ENCODE peak calls at places on chromosomes 7 and 10, in five cellular contexts. I is A549, C is HepG2, T is K562, V is GM12878. H is an unnamed sample.

GRCh38 chr7:79091661-79092060 is 361.8 kb downstream of the MAGI2 start:
- DNase-seq in I (no peak), C (no peak), T (no peak), V (no peak), H (no peak)

GRCh38 chr10:11869743-11870460 is 46.7 kb downstream of the PROSER2 start:
- DNase-seq in I (no peak), C (no peak), T (no peak), V (no peak), H (peak; percentile 65)

GRCh38 chr10:30747633-30748032 is 118.1 kb upstream of the LYZL2 start:
- DNase-seq in I (no peak), C (no peak), T (no peak), V (peak; percentile 49), H (no peak)

GRCh38 chr7:116512524-116513188 is 12.2 kb upstream of the CAV1 start:
- DNase-seq in I (no peak), C (no peak), T (no peak), V (no peak), H (no peak)

GRCh38 chr10:117342638-117343037 is 32.6 kb downstream of the PDZD8 start:
- DNase-seq in I (no peak), C (no peak), T (no peak), V (no peak), H (no peak)

GRCh38 chr10:95877881-95878280 is 29.9 kb upstream of the CC2D2B start:
- DNase-seq in I (no peak), C (no peak), T (no peak), V (no peak), H (no peak)

GRCh38 chr10:127904311-127904710 is 2.6 kb upstream of the PTPRE start:
- DNase-seq in I (no peak), C (no peak), T (no peak), V (no peak), H (no peak)

GRCh38 chr7:28858206-28858605 is 99.9 kb downstream of the TRIL start:
- DNase-seq in I (no peak), C (no peak), T (no peak), V (no peak), H (no peak)

GRCh38 chr7:85287126-85287825 is 100.4 kb upstream of the SEMA3D start:
- DNase-seq in I (no peak), C (no peak), T (no peak), V (no peak), H (no peak)

GRCh38 chr7:30625283-30625682 is 30.6 kb downstream of the GARS1 start:
- DNase-seq in I (no peak), C (no peak), T (no peak), V (no peak), H (no peak)

GRCh38 chr7:38846280-38846679 is 62.7 kb downstream of the VPS41 start:
- DNase-seq in I (peak; percentile 21), C (peak; percentile 12), T (no peak), V (no peak), H (no peak)

GRCh38 chr7:44796034-44796503 is 412 bp upstream of the PPIA start:
- DNase-seq in I (peak; percentile 64), C (peak; percentile 53), T (no peak), V (no peak), H (peak; percentile 89)

GRCh38 chr7:103106336-103107070 is 31.6 kb downstream of the ARMC10 start:
- DNase-seq in I (no peak), C (peak; percentile 88), T (no peak), V (no peak), H (peak; percentile 83)

GRCh38 chr7:81725496-81726117 is 44.2 kb downstream of the HGF start:
- DNase-seq in I (no peak), C (no peak), T (no peak), V (no peak), H (no peak)

GRCh38 chr10:130542761-130543160 is 406.6 kb downstream of the GLRX3 start:
- DNase-seq in I (no peak), C (no peak), T (no peak), V (no peak), H (no peak)

GRCh38 chr7:146053492-146053891 is 63.1 kb upstream of the CNTNAP2 start:
- DNase-seq in I (no peak), C (no peak), T (peak; percentile 20), V (no peak), H (no peak)

GRCh38 chr10:6912424-6912823 is 332.3 kb upstream of the PRKCQ start:
- DNase-seq in I (no peak), C (no peak), T (no peak), V (no peak), H (no peak)

GRCh38 chr7:103446046-103446520 is at the start of gene SLC26A5:
- DNase-seq in I (no peak), C (no peak), T (peak; percentile 74), V (no peak), H (peak; percentile 81)

GRCh38 chr7:66930341-66930740 is 9.3 kb downstream of the TMEM248 start:
- DNase-seq in I (no peak), C (no peak), T (peak; percentile 80), V (no peak), H (peak; percentile 84)

GRCh38 chr10:70902659-70903261 is 14.4 kb upstream of the PCBD1 start:
- DNase-seq in I (peak; percentile 25), C (no peak), T (no peak), V (no peak), H (no peak)

GRCh38 chr7:22554184-22554583 is 54.2 kb upstream of the STEAP1B start:
- DNase-seq in I (no peak), C (no peak), T (no peak), V (no peak), H (no peak)

GRCh38 chr10:111100198-111100597 is 23.4 kb downstream of the ADRA2A start:
- DNase-seq in I (no peak), C (no peak), T (no peak), V (no peak), H (no peak)

GRCh38 chr7:82050134-82050533 is 280.3 kb upstream of the HGF start:
- DNase-seq in I (peak; percentile 70), C (peak; percentile 3), T (no peak), V (no peak), H (peak; percentile 6)

GRCh38 chr7:114158854-114159253 is 240.0 kb upstream of the PPP1R3A start:
- DNase-seq in I (no peak), C (no peak), T (no peak), V (no peak), H (no peak)

GRCh38 chr10:28915989-28916588 is 238.8 kb downstream of the BAMBI start:
- DNase-seq in I (no peak), C (peak; percentile 88), T (no peak), V (no peak), H (no peak)

GRCh38 chr7:151137841-151138540 is 29.5 kb downstream of the GBX1 start:
- DNase-seq in I (no peak), C (no peak), T (no peak), V (no peak), H (peak; percentile 40)

GRCh38 chr7:831596-832291 is 532 bp upstream of the SUN1 start:
- DNase-seq in I (peak; percentile 71), C (peak; percentile 35), T (peak; percentile 53), V (peak; percentile 64), H (no peak)

GRCh38 chr10:61903991-61904350 is 2.5 kb downstream of the ARID5B start:
- DNase-seq in I (no peak), C (no peak), T (no peak), V (no peak), H (no peak)

GRCh38 chr7:16268821-16269768 is 152.2 kb downstream of the CRPPA start:
- DNase-seq in I (no peak), C (no peak), T (peak; percentile 89), V (no peak), H (no peak)

GRCh38 chr10:103589074-103589630 is 95.6 kb downstream of the NEURL1 start:
- DNase-seq in I (no peak), C (no peak), T (no peak), V (no peak), H (no peak)

GRCh38 chr7:151139071-151139521 is 28.4 kb downstream of the GBX1 start:
- DNase-seq in I (no peak), C (no peak), T (no peak), V (no peak), H (no peak)

GRCh38 chr7:45179666-45180065 is 22.1 kb downstream of the RAMP3 start:
- DNase-seq in I (no peak), C (no peak), T (no peak), V (no peak), H (no peak)

GRCh38 chr7:146961617-146962016 is 845.0 kb downstream of the CNTNAP2 start:
- DNase-seq in I (no peak), C (no peak), T (no peak), V (no peak), H (no peak)

GRCh38 chr7:2269468-2270460 is 27.7 kb downstream of the NUDT1 start:
- DNase-seq in I (no peak), C (peak; percentile 35), T (no peak), V (no peak), H (no peak)

GRCh38 chr7:157348548-157348947 is 11.7 kb downstream of the DNAJB6 start:
- DNase-seq in I (no peak), C (no peak), T (no peak), V (no peak), H (no peak)

GRCh38 chr7:81415181-81415580 is 354.7 kb downstream of the HGF start:
- DNase-seq in I (no peak), C (no peak), T (no peak), V (no peak), H (no peak)

GRCh38 chr10:34522542-34522941 is 292.6 kb downstream of the PARD3 start:
- DNase-seq in I (peak; percentile 36), C (no peak), T (no peak), V (no peak), H (peak; percentile 55)

GRCh38 chr7:76386691-76387260 is 22.7 kb downstream of the SSC4D start:
- DNase-seq in I (no peak), C (no peak), T (no peak), V (no peak), H (no peak)

GRCh38 chr7:129796186-129796775 is 156.5 kb downstream of the UBE2H start:
- DNase-seq in I (no peak), C (no peak), T (no peak), V (no peak), H (no peak)
- TF ChIP-seq REST in I (no peak), C (no peak), T (no peak), V (no peak), H (no peak)

DNA sequence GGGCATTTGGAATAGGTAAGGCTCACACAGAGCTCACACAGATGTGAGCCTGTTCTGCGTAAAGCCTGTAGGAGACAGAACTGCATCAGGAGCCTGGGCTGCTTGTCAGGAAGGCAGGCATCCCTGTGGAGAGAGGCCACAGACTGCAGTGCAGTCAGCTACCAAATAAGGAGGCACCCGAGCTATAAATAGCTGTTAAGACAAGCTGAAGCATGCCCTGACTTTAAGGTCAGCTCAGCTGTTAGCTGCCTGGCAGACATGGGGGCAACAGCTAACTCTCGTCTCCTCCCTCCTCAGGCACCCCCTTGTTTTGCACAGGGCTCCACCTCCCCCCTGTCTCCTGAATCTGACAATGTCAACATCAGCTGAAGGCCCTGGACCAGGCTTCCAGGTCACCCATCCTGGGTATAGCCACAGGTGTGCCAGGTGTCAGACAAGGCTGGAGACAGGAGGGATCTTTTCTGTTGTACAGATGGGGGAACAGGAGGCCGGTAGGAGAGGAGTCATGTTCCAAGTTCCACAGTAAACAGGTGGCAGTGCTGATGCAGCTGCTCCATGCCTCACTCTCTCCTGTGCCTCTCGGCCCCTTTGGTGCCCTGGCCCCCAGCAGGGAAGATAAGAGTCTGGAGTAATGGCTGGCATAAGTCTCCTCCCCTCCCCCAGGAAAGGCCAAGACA is 27.6 kb upstream of the MKRN1 start:
- DNase-seq in I (no peak), C (no peak), T (no peak), V (no peak), H (peak; percentile 64)
- TF ChIP-seq CTCF in I (no peak), C (no peak), T (no peak), V (no peak), H (peak; percentile 22)

GRCh38 chr10:16360001-16360400 is 76.8 kb upstream of the PTER start:
- DNase-seq in I (no peak), C (no peak), T (no peak), V (no peak), H (no peak)
- TF ChIP-seq JUNB in I (no peak), C (no peak), T (no peak), V (no peak), H (no peak)

GRCh38 chr7:74027683-74028320 is at the start of gene ELN:
- DNase-seq in I (no peak), C (no peak), T (no peak), V (no peak), H (peak; percentile 56)
- TF ChIP-seq REST in I (no peak), C (no peak), T (no peak), V (no peak), H (no peak)

H was measured in GM23338.